ENCODE peak calls at places on chromosomes 2 and 18, in eight cellular contexts. O is Kasumi-1; L is A549; A is M059J; Q is thyroid gland; R is T-cell; B is cardiac septum; H is stimulated activated CD8-positive, alpha-beta memory T cell treated with anti-CD3 and anti-CD28 coated beads, Interleukin-7, amount 100 ng/mL, for 1 hour. E is an unnamed sample.

GRCh38 chr2:238242731-238243495 is 3.1 kb upstream of the HES6 start:
- DNase-seq in O (no peak), L (no peak), A (no peak), Q (no peak), R (no peak), B (no peak), H (no peak), E (no peak)

GRCh38 chr2:105510761-105511669 is 112.2 kb upstream of the FHL2 start:
- DNase-seq in O (no peak), L (peak), A (peak), Q (no peak), R (no peak), B (peak), H (no peak), E (no peak)

GRCh38 chr2:43302311-43303051 is 76.1 kb upstream of the ZFP36L2 start:
- DNase-seq in O (no peak), L (no peak), A (no peak), Q (peak), R (no peak), B (no peak), H (no peak), E (no peak)

GRCh38 chr18:36296591-36297418 is 708 bp upstream of the FHOD3 start:
- DNase-seq in O (peak), L (peak), A (peak), Q (peak), R (no peak), B (peak), H (no peak), E (no peak)

GRCh38 chr2:145422576-145422975 is 902.7 kb upstream of the ZEB2 start:
- DNase-seq in O (no peak), L (no peak), A (no peak), Q (no peak), R (no peak), B (no peak), H (no peak), E (no peak)

GRCh38 chr18:56575819-56576663 is 62.4 kb downstream of the TXNL1 start:
- DNase-seq in O (peak), L (peak), A (peak), Q (no peak), R (no peak), B (no peak), H (no peak), E (no peak)

GRCh38 chr18:63887424-63887823 is at the start of gene SERPINB2:
- DNase-seq in O (no peak), L (no peak), A (peak), Q (no peak), R (no peak), B (no peak), H (no peak), E (no peak)

GRCh38 chr2:21770787-21771186 is 647.0 kb downstream of the TDRD15 start:
- DNase-seq in O (no peak), L (no peak), A (no peak), Q (no peak), R (no peak), B (no peak), H (no peak), E (no peak)

GRCh38 chr2:101340141-101340541 is 31.6 kb upstream of the RNF149 start:
- DNase-seq in O (peak), L (peak), A (peak), Q (no peak), R (no peak), B (no peak), H (no peak), E (no peak)

GRCh38 chr2:215218587-215219577 is 80.5 kb upstream of the ABCA12 start:
- DNase-seq in O (no peak), L (no peak), A (peak), Q (no peak), R (no peak), B (no peak), H (no peak), E (no peak)

GRCh38 chr2:134611316-134611715 is 107.5 kb downstream of the TMEM163 start:
- DNase-seq in O (no peak), L (no peak), A (no peak), Q (no peak), R (no peak), B (no peak), H (no peak), E (no peak)

GRCh38 chr2:40721595-40721994 is 269.7 kb upstream of the SLC8A1 start:
- DNase-seq in O (no peak), L (no peak), A (peak), Q (no peak), R (no peak), B (no peak), H (no peak), E (no peak)

GRCh38 chr2:190467575-190468083 is 59.5 kb downstream of the MFSD6 start:
- DNase-seq in O (no peak), L (no peak), A (peak), Q (peak), R (no peak), B (no peak), H (no peak), E (no peak)

GRCh38 chr18:13638684-13639083 is 87.7 kb downstream of the FAM210A start:
- DNase-seq in O (no peak), L (no peak), A (no peak), Q (no peak), R (no peak), B (no peak), H (no peak), E (no peak)

GRCh38 chr2:1769703-1770422 is 25.5 kb upstream of the PXDN start:
- DNase-seq in O (no peak), L (peak), A (peak), Q (peak), R (peak), B (peak), H (peak), E (peak)

GRCh38 chr2:207223051-207223450 is 57.3 kb upstream of the KLF7 start:
- DNase-seq in O (no peak), L (peak), A (peak), Q (no peak), R (no peak), B (no peak), H (no peak), E (no peak)

GRCh38 chr2:3483227-3483985 is 35.9 kb downstream of the ADI1 start:
- DNase-seq in O (no peak), L (peak), A (no peak), Q (peak), R (peak), B (no peak), H (no peak), E (no peak)

GRCh38 chr2:171529914-171530313 is 7.6 kb downstream of the CYBRD1 start:
- DNase-seq in O (peak), L (peak), A (peak), Q (no peak), R (no peak), B (no peak), H (no peak), E (no peak)

GRCh38 chr2:238512247-238512867 is 85.6 kb downstream of the ASB1 start:
- DNase-seq in O (no peak), L (no peak), A (no peak), Q (no peak), R (no peak), B (peak), H (no peak), E (no peak)

GRCh38 chr18:27750014-27750413 is 426.9 kb downstream of the CDH2 start:
- DNase-seq in O (peak), L (peak), A (peak), Q (no peak), R (no peak), B (no peak), H (no peak), E (no peak)

GRCh38 chr18:75083131-75083530 is 125.8 kb downstream of the PTGR3 start:
- DNase-seq in O (no peak), L (no peak), A (no peak), Q (no peak), R (no peak), B (no peak), H (no peak), E (no peak)

GRCh38 chr2:191678437-191679110 is 638 bp downstream of the NABP1 start:
- DNase-seq in O (peak), L (peak), A (peak), Q (peak), R (peak), B (peak), H (peak), E (peak)

GRCh38 chr18:7941533-7941932 is 374.4 kb downstream of the PTPRM start:
- DNase-seq in O (no peak), L (peak), A (no peak), Q (peak), R (no peak), B (no peak), H (no peak), E (no peak)

GRCh38 chr2:160477032-160477431 is 16.6 kb downstream of the RBMS1 start:
- DNase-seq in O (no peak), L (no peak), A (no peak), Q (no peak), R (no peak), B (no peak), H (no peak), E (no peak)

GRCh38 chr2:239131521-239131920 is 269.3 kb downstream of the HDAC4 start:
- DNase-seq in O (no peak), L (no peak), A (no peak), Q (no peak), R (no peak), B (no peak), H (no peak), E (no peak)

GRCh38 chr2:130756041-130756720 is 841 bp downstream of the AMER3 start:
- DNase-seq in O (no peak), L (no peak), A (no peak), Q (peak), R (peak), B (peak), H (no peak), E (no peak)

GRCh38 chr18:64175432-64175831 is 26.5 kb upstream of the LINC00305 start:
- DNase-seq in O (no peak), L (no peak), A (no peak), Q (no peak), R (no peak), B (no peak), H (no peak), E (no peak)

GRCh38 chr2:235707411-235708096 is 213.7 kb downstream of the AGAP1 start:
- DNase-seq in O (no peak), L (no peak), A (no peak), Q (no peak), R (no peak), B (no peak), H (no peak), E (no peak)

GRCh38 chr2:127953849-127954248 is 68.1 kb upstream of the AMMECR1L start:
- DNase-seq in O (no peak), L (no peak), A (no peak), Q (no peak), R (no peak), B (no peak), H (no peak), E (no peak)

GRCh38 chr2:112787294-112787693 is 3.0 kb upstream of the IL1A start:
- DNase-seq in O (no peak), L (no peak), A (peak), Q (no peak), R (no peak), B (no peak), H (no peak), E (no peak)

GRCh38 chr2:173496746-173497145 is 142.1 kb downstream of the CDCA7 start:
- DNase-seq in O (no peak), L (no peak), A (peak), Q (no peak), R (no peak), B (no peak), H (no peak), E (no peak)

GRCh38 chr2:162243305-162243693 is at the start of gene FAP:
- DNase-seq in O (no peak), L (no peak), A (peak), Q (no peak), R (no peak), B (no peak), H (no peak), E (no peak)

GRCh38 chr2:142843731-142844130 is 33.7 kb upstream of the KYNU start:
- DNase-seq in O (no peak), L (no peak), A (no peak), Q (no peak), R (no peak), B (no peak), H (no peak), E (no peak)

E was measured in T follicular helper cell.